ENCODE peak calls at places on chromosomes 12 and 14, in seven cellular contexts. P is H9, Q is fibroblast of lung, O is osteoblast, Y is PC-3, K is IMR-90, S is mammary epithelial cell. H is an unnamed sample. For H3K4me1 and H4K20me1, the result is how much of the 10 kb centered on the place peaks cover.

GRCh38 chr12:12821975-12822374 is 8.8 kb downstream of the DDX47 start:
- DNase-seq in P (no peak), Q (no peak), K (no peak), Y (no peak), O (no peak), S (no peak), H (no peak)

GRCh38 chr12:75856228-75856627 is 175.3 kb downstream of the PHLDA1 start:
- DNase-seq in P (no peak), K (no peak), Y (no peak), O (no peak), S (no peak), Q (peak), H (no peak)

GRCh38 chr12:31897791-31898503 is 61.3 kb upstream of the RESF1 start:
- DNase-seq in P (peak), Q (no peak), K (no peak), Y (no peak), O (no peak), S (peak), H (peak)

GRCh38 chr12:106110626-106111300 is 28.0 kb downstream of the NUAK1 start:
- DNase-seq in P (no peak), Y (no peak), Q (no peak), O (no peak), S (no peak), K (no peak), H (no peak)

GRCh38 chr12:64010069-64010686 is 165.7 kb downstream of the SRGAP1 start:
- DNase-seq in S (peak), Q (peak), Y (peak), O (peak), P (no peak), K (peak), H (no peak)

GRCh38 chr12:85920324-85920947 is 46.3 kb downstream of the NTS start:
- DNase-seq in O (peak), Q (peak), P (no peak), K (peak), S (peak), Y (peak), H (peak)

GRCh38 chr14:22622220-22622619 is 21.9 kb downstream of the OR6J1 start:
- DNase-seq in K (peak), Q (peak), P (no peak), S (peak), Y (peak), O (no peak), H (no peak)

GRCh38 chr12:30985814-30986452 is 59.4 kb downstream of the TSPAN11 start:
- DNase-seq in Q (peak), S (peak), Y (peak), K (peak), P (peak), O (peak), H (peak)

GRCh38 chr12:122031342-122032216 is 9.9 kb downstream of the BCL7A start:
- DNase-seq in Y (peak), P (peak), K (no peak), S (no peak), O (peak), Q (no peak), H (peak)

GRCh38 chr14:70730393-70730792 is 78.9 kb downstream of the MAP3K9 start:
- DNase-seq in S (no peak), Y (no peak), O (no peak), P (no peak), K (no peak), Q (no peak), H (no peak)

GRCh38 chr12:131444220-131445164 is 266.4 kb upstream of the SFSWAP start:
- DNase-seq in Q (no peak), P (peak), O (no peak), S (no peak), Y (no peak), K (no peak), H (no peak)

GRCh38 chr12:62930546-62931425 is 4.2 kb downstream of the PPM1H start:
- DNase-seq in K (peak), P (no peak), Y (peak), S (peak), O (no peak), Q (no peak), H (no peak)

GRCh38 chr12:51591020-51591901 is at the start of gene SCN8A:
- DNase-seq in Q (peak), S (no peak), P (peak), Y (peak), K (peak), O (peak), H (peak)

GRCh38 chr12:94618995-94619695 is 31.2 kb downstream of the TMCC3 start:
- DNase-seq in O (peak), S (peak), P (no peak), Y (peak), Q (peak), K (peak), H (no peak)

GRCh38 chr12:24937553-24938244 is 11.2 kb downstream of the BCAT1 start:
- DNase-seq in Y (no peak), O (peak), P (no peak), Q (no peak), S (no peak), K (peak), H (no peak)

GRCh38 chr12:121009744-121010143 is 6.5 kb downstream of the C12orf43 start:
- DNase-seq in K (peak), Q (peak), O (no peak), Y (peak), P (peak), S (peak), H (peak)

GRCh38 chr12:10363922-10364838 is 25.7 kb downstream of the KLRK1 start:
- DNase-seq in O (no peak), P (no peak), S (peak), K (peak), Q (peak), Y (peak), H (peak)

DNA sequence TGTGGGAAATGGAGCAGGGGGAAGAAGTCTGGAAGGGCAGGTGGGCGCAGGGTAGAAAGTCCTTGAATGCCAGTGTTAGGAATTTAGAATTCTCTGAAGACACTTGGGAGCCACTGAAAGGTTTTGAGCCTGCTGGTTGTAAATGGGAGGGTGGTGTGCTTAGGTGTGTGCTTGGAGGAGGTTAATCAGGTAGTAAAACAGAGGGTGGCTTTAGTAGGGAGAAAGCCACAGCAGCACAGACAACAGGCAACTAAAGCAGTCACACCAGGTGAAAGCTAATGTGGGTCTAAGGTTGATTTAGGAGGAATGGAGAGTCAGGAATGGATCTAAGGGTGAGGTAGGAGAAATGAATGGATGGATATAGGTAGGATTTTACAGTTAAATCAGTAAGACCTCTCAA is 385.0 kb downstream of the ZFP36L1 start:
- DNase-seq in P (no peak), K (no peak), O (no peak), Y (no peak), Q (no peak), S (no peak), H (no peak)
- H3K4me1 ChIP-seq in P (under half), K (under half), O (under half), Y (under half), Q (under half), S (under half), H (under half)

GRCh38 chr12:9086087-9086486 is 29.6 kb downstream of the A2M start:
- DNase-seq in P (no peak), S (no peak), Q (no peak), Y (no peak), K (no peak), O (no peak), H (no peak)
- H4K20me1 ChIP-seq in P (under half), S (under half), Q (under half), Y (under half), K (under half), O (under half), H (under half)

DNA sequence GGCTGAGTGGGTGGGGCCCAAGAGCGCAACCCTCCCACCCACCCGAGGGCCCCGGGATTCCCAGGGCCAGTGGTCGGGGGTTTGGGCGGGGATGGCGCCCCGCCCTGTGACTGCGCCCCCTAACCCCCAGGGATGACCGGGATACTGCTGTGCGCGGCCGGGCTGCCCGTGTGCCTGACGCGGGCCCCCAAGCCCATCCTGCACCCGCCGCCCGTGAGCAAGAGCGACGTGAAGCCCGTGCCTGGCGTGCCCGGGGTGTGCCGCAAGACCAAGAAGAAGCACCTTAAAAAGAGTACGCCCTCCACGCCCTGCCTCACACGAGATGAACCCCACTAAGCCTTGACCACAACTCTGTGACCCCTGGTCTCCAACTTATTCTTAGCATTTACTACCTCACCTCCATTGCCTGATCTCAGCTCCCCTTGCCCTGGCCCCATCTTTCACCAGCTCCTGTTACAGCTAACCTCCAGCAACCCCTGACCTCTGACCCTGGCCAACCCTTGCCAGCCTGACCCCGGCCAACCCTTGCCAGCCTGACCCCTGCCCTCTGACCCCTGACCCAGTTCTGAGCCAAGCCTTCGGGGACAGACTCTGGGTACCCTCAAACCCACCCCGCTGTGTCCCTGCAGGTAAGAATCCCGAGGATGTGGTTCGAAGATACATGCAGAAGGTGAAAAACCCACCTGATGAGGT is 37.0 kb downstream of the DTX1 start:
- DNase-seq in S (no peak), K (no peak), Q (no peak), O (peak), Y (no peak), P (no peak), H (no peak)
- TF ChIP-seq CTCF in S (no peak), K (no peak), Q (no peak), O (no peak), Y (no peak), P (no peak), H (no peak)

GRCh38 chr14:104115691-104116543 is 22.5 kb upstream of the KIF26A start:
- DNase-seq in Q (no peak), P (peak), Y (peak), S (no peak), K (no peak), O (peak), H (no peak)
- H3K4me1 ChIP-seq in Q (under half), P (under half), Y (under half), S (under half), K (under half), O (under half), H (under half)